ENCODE peak calls at places on chromosomes 7 and 10, in six cellular contexts. U is H1, V is GM12892, G is sigmoid colon, E is endothelial cell of umbilical vein, W is prostate gland. Q is an unnamed sample.

GRCh38 chr10:89062861-89063260 is 72.3 kb downstream of the FAS start:
- DNase-seq in U (no peak), V (no peak), G (no peak), E (peak), W (no peak), Q (no peak)

GRCh38 chr10:4057725-4058513 is 272.9 kb upstream of the KLF6 start:
- DNase-seq in U (no peak), V (no peak), G (no peak), E (no peak), W (no peak), Q (no peak)

GRCh38 chr7:36598056-36598675 is 126.1 kb downstream of the AOAH start:
- DNase-seq in U (no peak), V (no peak), G (no peak), E (no peak), W (no peak), Q (no peak)

GRCh38 chr7:151503902-151504714 is 15.6 kb downstream of the RHEB start:
- DNase-seq in U (no peak), V (no peak), G (peak), E (no peak), W (peak), Q (no peak)

GRCh38 chr10:67790534-67791408 is 47.2 kb downstream of the DNAJC12 start:
- DNase-seq in U (no peak), V (no peak), G (no peak), E (no peak), W (no peak), Q (no peak)

GRCh38 chr7:127080576-127080975 is 172.2 kb downstream of the GRM8 start:
- DNase-seq in U (no peak), V (no peak), G (no peak), E (no peak), W (no peak), Q (no peak)

GRCh38 chr10:117432866-117433265 is 57.6 kb upstream of the PDZD8 start:
- DNase-seq in U (no peak), V (no peak), G (no peak), E (no peak), W (no peak), Q (no peak)

GRCh38 chr7:927031-927671 is 27.3 kb downstream of the ADAP1 start:
- DNase-seq in U (no peak), V (no peak), G (peak), E (no peak), W (no peak), Q (peak)

GRCh38 chr7:110856704-110857103 is 234.2 kb upstream of the LRRN3 start:
- DNase-seq in U (no peak), V (no peak), G (no peak), E (no peak), W (no peak), Q (no peak)

GRCh38 chr7:38681882-38682281 is 50.7 kb upstream of the AMPH start:
- DNase-seq in U (no peak), V (no peak), G (no peak), E (no peak), W (no peak), Q (no peak)

GRCh38 chr10:59960751-59961150 is 54.4 kb upstream of the CCDC6 start:
- DNase-seq in U (no peak), V (no peak), G (no peak), E (no peak), W (no peak), Q (no peak)

GRCh38 chr7:139658919-139659675 is 118.7 kb downstream of the HIPK2 start:
- DNase-seq in U (no peak), V (no peak), G (no peak), E (no peak), W (no peak), Q (no peak)

GRCh38 chr10:46230615-46231014 is 56.2 kb upstream of the ANTXRL start:
- DNase-seq in U (no peak), V (no peak), G (no peak), E (no peak), W (no peak), Q (no peak)

GRCh38 chr7:32948202-32948601 is 9.0 kb upstream of the FKBP9 start:
- DNase-seq in U (no peak), V (no peak), G (no peak), E (no peak), W (no peak), Q (no peak)

GRCh38 chr7:43479042-43479441 is 103.9 kb upstream of the STK17A start:
- DNase-seq in U (no peak), V (no peak), G (no peak), E (no peak), W (no peak), Q (no peak)

GRCh38 chr10:124705817-124706461 is 38.2 kb downstream of the FAM53B start:
- DNase-seq in U (no peak), V (no peak), G (no peak), E (no peak), W (no peak), Q (no peak)

GRCh38 chr10:132465193-132465888 is 68.3 kb downstream of the PWWP2B start:
- DNase-seq in U (no peak), V (no peak), G (no peak), E (no peak), W (no peak), Q (no peak)

GRCh38 chr7:17441557-17441956 is 143.1 kb downstream of the AHR start:
- DNase-seq in U (no peak), V (no peak), G (no peak), E (peak), W (no peak), Q (no peak)

GRCh38 chr7:54339074-54339473 is 203.1 kb upstream of the VSTM2A start:
- DNase-seq in U (no peak), V (no peak), G (no peak), E (no peak), W (no peak), Q (no peak)

GRCh38 chr10:133141144-133141962 is 18.7 kb upstream of the KNDC1 start:
- DNase-seq in U (no peak), V (no peak), G (peak), E (no peak), W (no peak), Q (peak)

GRCh38 chr7:143289421-143289820 is 1.3 kb downstream of the CASP2 start:
- DNase-seq in U (no peak), V (no peak), G (no peak), E (no peak), W (no peak), Q (no peak)

GRCh38 chr7:143380646-143381426 is at the start of gene ZYX:
- DNase-seq in U (peak), V (peak), G (peak), E (peak), W (peak), Q (peak)

GRCh38 chr10:33412261-33413092 is 78.0 kb upstream of the NRP1 start:
- DNase-seq in U (no peak), V (no peak), G (no peak), E (peak), W (no peak), Q (peak)

GRCh38 chr7:107643938-107644703 is 16.5 kb upstream of the SLC26A4 start:
- DNase-seq in U (no peak), V (no peak), G (no peak), E (peak), W (no peak), Q (no peak)

GRCh38 chr7:149850716-149851115 is 12.5 kb downstream of the ZNF862 start:
- DNase-seq in U (no peak), V (no peak), G (no peak), E (no peak), W (no peak), Q (no peak)

GRCh38 chr10:83991986-83992753 is 147.1 kb upstream of the GHITM start:
- DNase-seq in U (peak), V (no peak), G (no peak), E (peak), W (no peak), Q (no peak)

GRCh38 chr10:63005246-63005645 is 127.9 kb upstream of the NRBF2 start:
- DNase-seq in U (no peak), V (no peak), G (no peak), E (no peak), W (no peak), Q (no peak)

GRCh38 chr10:94042001-94042813 is 48.5 kb downstream of the PLCE1 start:
- DNase-seq in U (no peak), V (no peak), G (no peak), E (no peak), W (no peak), Q (no peak)

GRCh38 chr7:70183278-70183677 is 585.0 kb downstream of the AUTS2 start:
- DNase-seq in U (no peak), V (no peak), G (no peak), E (no peak), W (no peak), Q (no peak)

GRCh38 chr10:107616463-107617131 is 452.1 kb upstream of the SORCS1 start:
- DNase-seq in U (no peak), V (no peak), G (no peak), E (no peak), W (no peak), Q (no peak)

GRCh38 chr7:8147004-8147403 is 115.0 kb downstream of the ICA1 start:
- DNase-seq in U (no peak), V (no peak), G (no peak), E (no peak), W (no peak), Q (no peak)

GRCh38 chr10:97331304-97331703 is 3.2 kb downstream of the FRAT2 start:
- DNase-seq in U (no peak), V (no peak), G (no peak), E (no peak), W (no peak), Q (no peak)

GRCh38 chr10:3248526-3249255 is 76.1 kb upstream of the PITRM1 start:
- DNase-seq in U (no peak), V (no peak), G (no peak), E (peak), W (no peak), Q (peak)

GRCh38 chr7:150311711-150312110 is 11.4 kb upstream of the LRRC61 start:
- DNase-seq in U (no peak), V (no peak), G (no peak), E (no peak), W (no peak), Q (no peak)

GRCh38 chr7:66698652-66699205 is 41.8 kb upstream of the RABGEF1 start:
- DNase-seq in U (no peak), V (no peak), G (no peak), E (no peak), W (no peak), Q (no peak)

GRCh38 chr10:132136097-132136521 is 50.6 kb upstream of the DPYSL4 start:
- DNase-seq in U (no peak), V (no peak), G (peak), E (no peak), W (no peak), Q (peak)

GRCh38 chr7:6437251-6437650 is 10.5 kb downstream of the DAGLB start:
- DNase-seq in U (no peak), V (no peak), G (no peak), E (no peak), W (no peak), Q (no peak)

GRCh38 chr7:16765436-16765859 is 11.9 kb downstream of the TSPAN13 start:
- DNase-seq in U (no peak), V (no peak), G (no peak), E (peak), W (peak), Q (no peak)

GRCh38 chr7:142181211-142181610 is 69.7 kb downstream of the MGAM2 start:
- DNase-seq in U (no peak), V (no peak), G (no peak), E (no peak), W (no peak), Q (no peak)

GRCh38 chr7:76346097-76346496 is 12.7 kb downstream of the YWHAG start:
- DNase-seq in U (no peak), V (no peak), G (peak), E (no peak), W (no peak), Q (no peak)
- TF ChIP-seq POLR2AphosphoS5 in U (peak), V (peak), G (no peak), E (no peak), W (no peak), Q (no peak)

GRCh38 chr7:99396914-99397631 is 11.3 kb downstream of the PDAP1 start:
- DNase-seq in U (no peak), V (no peak), G (no peak), E (no peak), W (no peak), Q (no peak)
- TF ChIP-seq POLR2A in U (no peak), V (peak), G (no peak), E (no peak), W (no peak), Q (no peak)

GRCh38 chr10:103598654-103599115 is 105.2 kb downstream of the NEURL1 start:
- DNase-seq in U (peak), V (no peak), G (no peak), E (peak), W (peak), Q (no peak)
- TF ChIP-seq POLR2AphosphoS5 in U (no peak), V (no peak), G (peak), E (no peak), W (peak), Q (no peak)

DNA sequence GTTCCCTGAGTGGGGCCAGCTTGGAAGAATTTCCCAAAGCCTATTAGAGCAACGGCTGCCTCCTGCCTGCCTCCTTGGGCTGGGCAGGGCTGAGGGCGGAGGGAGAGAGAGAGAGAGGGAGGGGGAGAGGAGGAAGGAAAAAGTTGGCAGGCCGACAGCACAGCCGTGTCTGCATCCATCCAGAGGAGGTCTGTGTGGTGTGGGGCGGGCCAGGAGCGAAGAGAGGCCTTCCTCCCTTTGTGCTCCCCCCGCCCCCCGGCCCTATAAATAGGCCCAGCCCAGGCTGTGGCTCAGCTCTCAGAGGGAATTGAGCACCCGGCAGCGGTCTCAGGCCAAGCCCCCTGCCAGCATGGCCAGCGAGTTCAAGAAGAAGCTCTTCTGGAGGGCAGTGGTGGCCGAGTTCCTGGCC is at the start of gene AQP1:
- DNase-seq in U (no peak), V (no peak), G (peak), E (peak), W (no peak), Q (peak)
- TF ChIP-seq POLR2A in U (no peak), V (no peak), G (peak), E (no peak), W (no peak), Q (peak)

GRCh38 chr7:23249486-23249885 is 2.9 kb downstream of the GPNMB start:
- DNase-seq in U (no peak), V (no peak), G (no peak), E (no peak), W (no peak), Q (no peak)

GRCh38 chr7:23244335-23244635 is 2.3 kb upstream of the GPNMB start:
- DNase-seq in U (no peak), V (no peak), G (no peak), E (no peak), W (no peak), Q (no peak)

GRCh38 chr7:23247101-23247601 is 576 bp downstream of the GPNMB start:
- DNase-seq in U (no peak), V (no peak), G (no peak), E (no peak), W (no peak), Q (no peak)

GRCh38 chr7:23247602-23248335 is 1.2 kb downstream of the GPNMB start:
- DNase-seq in U (no peak), V (peak), G (peak), E (no peak), W (no peak), Q (no peak)

GRCh38 chr7:23246540-23246939 is at the start of gene GPNMB:
- DNase-seq in U (no peak), V (no peak), G (peak), E (no peak), W (no peak), Q (peak)
- TF ChIP-seq POLR2AphosphoS5 in U (no peak), V (no peak), G (peak), E (no peak), W (peak), Q (no peak)

GRCh38 chr10:122954731-122955050 is 664 bp upstream of the C10orf88 start:
- DNase-seq in U (no peak), V (no peak), G (no peak), E (no peak), W (no peak), Q (no peak)

GRCh38 chr10:122955892-122956291 is 1.9 kb upstream of the C10orf88 start:
- DNase-seq in U (no peak), V (no peak), G (no peak), E (no peak), W (no peak), Q (no peak)

GRCh38 chr10:122949296-122949695 is 4.7 kb downstream of the C10orf88 start:
- DNase-seq in U (no peak), V (no peak), G (no peak), E (no peak), W (no peak), Q (no peak)

GRCh38 chr10:122957474-122957873 is 3.4 kb upstream of the C10orf88 start:
- DNase-seq in U (no peak), V (no peak), G (no peak), E (no peak), W (no peak), Q (no peak)

GRCh38 chr10:122953827-122954730 is at the start of gene C10orf88:
- DNase-seq in U (peak), V (peak), G (peak), E (peak), W (peak), Q (peak)
- TF ChIP-seq POLR2A in U (no peak), V (peak), G (no peak), E (peak), W (peak), Q (no peak)

Q was measured in suprapubic skin.